ENCODE peak calls at places on chromosomes 12 and 14, in five cellular contexts. D is A549, B is K562, R is H1, S is HepG2. C is an unnamed sample.

GRCh38 chr12:39902823-39903222 is 203.1 kb downstream of the SLC2A13 start:
- DNase-seq in D (no peak), S (no peak), B (no peak), R (no peak), C (peak)

GRCh38 chr12:94644622-94645021 is 5.7 kb downstream of the TMCC3 start:
- DNase-seq in R (no peak), S (no peak), B (no peak), D (no peak), C (peak)

GRCh38 chr14:64733899-64734298 is 29.7 kb downstream of the PLEKHG3 start:
- DNase-seq in D (no peak), B (no peak), S (no peak), R (no peak), C (no peak)

GRCh38 chr12:116698131-116698495 is 39.8 kb downstream of the SPRING1 start:
- DNase-seq in D (no peak), S (no peak), B (no peak), R (no peak), C (no peak)

GRCh38 chr12:130465626-130466025 is 127.9 kb downstream of the PIWIL1 start:
- DNase-seq in R (no peak), D (no peak), B (no peak), S (no peak), C (no peak)

GRCh38 chr12:119870462-119870861 is 6.7 kb downstream of the CIT start:
- DNase-seq in B (no peak), R (no peak), S (no peak), D (no peak), C (no peak)

GRCh38 chr12:113932411-113933196 is 33.5 kb downstream of the RBM19 start:
- DNase-seq in B (peak), S (peak), R (no peak), D (no peak), C (peak)

GRCh38 chr12:120767071-120768024 is 41.7 kb downstream of the ACADS start:
- DNase-seq in B (no peak), S (no peak), D (no peak), R (no peak), C (no peak)

GRCh38 chr14:87084908-87085307 is 908.1 kb downstream of the GALC start:
- DNase-seq in B (no peak), R (no peak), S (no peak), D (no peak), C (no peak)

GRCh38 chr14:54135804-54136280 is 179.2 kb upstream of the BMP4 start:
- DNase-seq in B (no peak), D (no peak), S (peak), R (no peak), C (no peak)

GRCh38 chr14:31726337-31726736 is 165.1 kb downstream of the NUBPL start:
- DNase-seq in S (no peak), D (no peak), R (no peak), B (no peak), C (no peak)

GRCh38 chr14:79281244-79282199 is 929.8 kb downstream of the DIO2 start:
- DNase-seq in D (no peak), B (no peak), S (no peak), R (peak), C (no peak)

GRCh38 chr14:24063263-24063836 is 8.0 kb upstream of the CPNE6 start:
- DNase-seq in B (no peak), R (no peak), D (no peak), S (no peak), C (no peak)

GRCh38 chr14:54170301-54170700 is 213.7 kb upstream of the BMP4 start:
- DNase-seq in B (no peak), D (no peak), R (no peak), S (no peak), C (no peak)

GRCh38 chr14:61470954-61471279 is 149.5 kb downstream of the PRKCH start:
- DNase-seq in R (no peak), D (no peak), B (no peak), S (no peak), C (no peak)
- H3K4me3 ChIP-seq in R (no peak), D (no peak), B (no peak), S (no peak), C (no peak)

GRCh38 chr12:18754118-18754707 is 16.3 kb downstream of the CAPZA3 start:
- DNase-seq in D (no peak), R (no peak), B (no peak), S (no peak), C (no peak)

GRCh38 chr12:18752947-18753346 is 15.0 kb downstream of the CAPZA3 start:
- DNase-seq in D (no peak), S (no peak), R (no peak), B (no peak), C (no peak)

GRCh38 chr12:18751866-18752265 is 13.9 kb downstream of the CAPZA3 start:
- DNase-seq in D (no peak), S (no peak), R (no peak), B (no peak), C (no peak)

GRCh38 chr12:18752280-18752920 is 14.5 kb downstream of the CAPZA3 start:
- DNase-seq in S (no peak), R (no peak), B (peak), D (no peak), C (no peak)

GRCh38 chr12:18753481-18754117 is 15.7 kb downstream of the CAPZA3 start:
- DNase-seq in D (no peak), R (peak), B (no peak), S (no peak), C (no peak)
- TF ChIP-seq JUN in D (no peak), R (no peak), B (no peak), S (no peak), C (no peak)

DNA sequence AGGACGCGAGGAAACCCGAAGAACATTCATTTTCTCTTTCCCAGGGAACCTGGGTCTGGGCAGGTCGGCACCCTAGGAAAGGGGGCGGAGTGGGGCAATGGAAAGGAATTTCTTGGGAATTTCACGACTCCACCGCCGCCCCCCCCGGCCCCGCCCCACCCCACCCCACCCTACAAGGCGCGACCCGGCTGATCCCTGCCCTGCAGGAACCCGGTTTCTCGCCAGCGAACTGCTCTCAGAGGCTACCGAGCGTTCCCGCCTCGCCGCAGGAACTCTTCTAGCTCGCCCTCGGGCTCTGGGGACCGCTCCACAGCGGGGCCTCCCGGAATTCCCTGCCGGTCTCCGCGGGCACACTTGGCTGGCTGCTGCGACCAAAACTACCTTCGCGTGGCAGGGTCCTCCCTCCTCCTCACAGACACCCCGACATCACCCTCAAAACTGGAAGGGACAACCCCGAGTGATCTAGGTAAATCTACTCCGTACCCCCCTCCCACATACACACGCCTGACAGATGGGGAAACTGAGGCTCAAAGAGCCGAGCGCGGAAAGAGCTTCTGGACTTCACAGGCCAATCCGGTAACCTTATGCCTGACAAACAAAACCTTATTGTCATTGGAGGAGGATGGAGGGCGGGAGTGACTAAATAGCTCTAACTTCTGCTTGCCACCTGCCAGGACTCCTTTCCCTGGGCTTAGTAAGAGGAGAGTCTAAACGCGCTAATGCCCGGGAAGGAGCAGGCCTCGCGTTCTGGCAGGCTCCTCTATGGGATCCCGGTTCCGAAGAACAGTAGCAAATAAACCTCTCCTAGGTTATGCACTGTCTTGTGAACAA is 835 bp upstream of the ACTN1 start:
- DNase-seq in D (peak), B (peak), R (peak), S (no peak), C (peak)
- H3K4me3 ChIP-seq in D (peak), B (peak), R (peak), S (peak), C (peak)

GRCh38 chr14:99519347-99519881 is 38.2 kb downstream of the CCNK start:
- DNase-seq in B (no peak), S (no peak), D (no peak), R (no peak), C (no peak)

GRCh38 chr14:99517046-99517642 is 35.9 kb downstream of the CCNK start:
- DNase-seq in S (no peak), B (no peak), D (no peak), R (no peak), C (no peak)

GRCh38 chr14:99517643-99518381 is 36.6 kb downstream of the CCNK start:
- DNase-seq in R (no peak), D (no peak), S (no peak), B (no peak), C (no peak)

GRCh38 chr14:99519931-99520421 is 38.8 kb downstream of the CCNK start:
- DNase-seq in S (no peak), R (no peak), B (no peak), D (no peak), C (no peak)

GRCh38 chr14:99518441-99519346 is 37.5 kb downstream of the CCNK start:
- DNase-seq in R (peak), D (peak), B (peak), S (peak), C (peak)
- TF ChIP-seq JUN in R (no peak), D (no peak), B (no peak), S (no peak), C (no peak)

DNA sequence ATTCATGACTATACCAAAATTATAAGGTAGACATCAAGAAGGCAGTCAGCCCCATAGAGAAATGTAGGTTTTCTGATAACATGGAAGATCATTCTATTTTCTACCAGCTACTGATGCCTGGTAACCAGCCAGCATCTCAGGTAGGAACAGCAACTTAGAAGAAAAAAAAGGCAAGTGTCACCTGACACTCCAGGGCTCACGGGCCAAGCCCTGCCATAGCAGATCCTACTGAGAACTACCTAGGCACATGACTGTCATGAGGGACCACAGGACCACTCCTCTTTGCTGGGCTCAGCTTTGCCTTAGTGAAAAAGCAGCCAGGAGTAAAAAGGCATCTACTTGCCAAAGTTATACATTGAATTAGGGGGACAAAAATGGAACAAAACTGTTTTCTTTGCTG is 33.4 kb downstream of the CORO1C start:
- DNase-seq in D (no peak), B (no peak), R (no peak), S (no peak), C (no peak)
- H3K4me3 ChIP-seq in D (no peak), B (no peak), R (no peak), S (no peak), C (no peak)

GRCh38 chr12:30846776-30847175 is 79.8 kb upstream of the TSPAN11 start:
- DNase-seq in D (no peak), B (no peak), S (no peak), R (no peak), C (no peak)

GRCh38 chr12:30843211-30843610 is 83.3 kb upstream of the TSPAN11 start:
- DNase-seq in R (no peak), B (no peak), S (no peak), D (no peak), C (no peak)

GRCh38 chr12:30850684-30851083 is 75.9 kb upstream of the TSPAN11 start:
- DNase-seq in R (no peak), D (no peak), B (no peak), S (no peak), C (no peak)

DNA sequence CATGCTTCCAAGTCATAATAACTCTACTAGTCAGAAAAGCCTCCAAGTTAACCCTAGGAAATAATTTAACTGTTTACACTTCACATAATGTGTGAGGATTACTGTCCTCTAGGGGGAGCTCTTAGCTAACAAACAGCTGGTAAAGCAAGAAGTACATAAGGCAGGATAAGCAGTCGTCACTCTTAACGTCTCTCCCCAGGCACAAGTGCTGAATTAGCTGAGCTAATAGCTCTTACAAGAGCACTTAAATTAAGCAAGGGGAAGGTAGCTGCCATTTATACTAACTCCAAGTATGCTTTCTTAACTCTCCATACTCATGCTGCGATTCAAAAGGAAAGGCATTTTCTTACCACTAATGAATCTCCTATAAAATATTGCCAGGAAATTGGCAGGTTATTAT is 79.3 kb upstream of the TSPAN11 start:
- DNase-seq in S (peak), B (no peak), D (no peak), R (no peak), C (peak)
- TF ChIP-seq JUN in S (no peak), B (no peak), D (no peak), R (no peak), C (no peak)

GRCh38 chr14:22464422-22465142 is 124.4 kb downstream of the DAD1 start:
- DNase-seq in D (no peak), R (no peak), B (no peak), S (no peak), C (no peak)

GRCh38 chr14:22462923-22463322 is 126.1 kb downstream of the DAD1 start:
- DNase-seq in R (no peak), S (no peak), D (no peak), B (no peak), C (no peak)

GRCh38 chr14:22466520-22466919 is 122.5 kb downstream of the DAD1 start:
- DNase-seq in S (no peak), R (no peak), B (no peak), D (no peak), C (no peak)

GRCh38 chr14:22465201-22465835 is 123.7 kb downstream of the DAD1 start:
- DNase-seq in D (no peak), R (no peak), S (no peak), B (no peak), C (no peak)

DNA sequence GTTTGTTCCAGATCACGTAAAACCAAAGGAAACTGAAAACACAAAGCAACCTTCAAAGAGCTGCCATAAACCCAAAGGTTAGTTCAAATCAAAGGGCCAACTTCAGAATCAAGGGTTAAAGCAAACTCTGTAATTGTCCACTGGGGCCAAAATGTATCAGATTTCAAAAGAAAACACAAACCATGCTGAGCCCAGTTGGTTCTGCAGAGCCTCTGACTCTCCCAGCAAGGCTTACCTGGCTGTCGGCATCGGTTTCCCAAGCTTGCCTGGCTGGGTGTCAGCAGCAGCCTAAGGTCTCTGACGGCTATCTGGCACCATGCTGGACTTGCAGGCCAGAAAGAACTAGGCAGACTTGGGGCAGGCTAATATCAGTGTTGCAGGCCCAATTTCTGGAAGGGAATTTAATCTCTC is 125.3 kb downstream of the DAD1 start:
- DNase-seq in S (peak), R (no peak), B (no peak), D (no peak), C (no peak)
- H3K4me3 ChIP-seq in S (no peak), R (no peak), B (no peak), D (no peak), C (no peak)

GRCh38 chr14:93708800-93709199 is 79.5 kb downstream of the PRIMA1 start:
- DNase-seq in R (no peak), B (no peak), D (no peak), S (no peak), C (no peak)
- TF ChIP-seq JUN in R (no peak), B (no peak), D (no peak), S (no peak), C (no peak)

DNA sequence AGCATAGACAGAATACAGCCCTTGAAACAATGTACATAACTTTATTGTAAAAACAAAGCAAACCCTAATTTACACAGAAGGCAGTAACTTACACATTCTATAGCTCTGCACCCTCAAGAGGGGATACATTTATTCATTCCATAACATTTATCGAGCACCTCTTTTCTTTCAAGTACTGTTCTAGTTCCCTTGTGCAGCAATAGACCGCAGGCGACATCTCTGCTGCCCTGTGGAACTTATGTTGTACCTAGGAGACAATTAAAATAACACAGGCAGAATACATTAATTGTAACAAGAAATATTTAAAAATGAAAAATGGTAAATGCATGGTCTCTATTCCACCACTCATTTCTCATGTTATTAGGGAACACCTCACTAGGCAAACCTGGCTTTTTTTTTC is 1.4 kb upstream of the ARHGDIB start:
- DNase-seq in R (no peak), S (no peak), B (no peak), D (no peak), C (no peak)
- H3K4me3 ChIP-seq in R (no peak), S (no peak), B (no peak), D (no peak), C (no peak)

DNA sequence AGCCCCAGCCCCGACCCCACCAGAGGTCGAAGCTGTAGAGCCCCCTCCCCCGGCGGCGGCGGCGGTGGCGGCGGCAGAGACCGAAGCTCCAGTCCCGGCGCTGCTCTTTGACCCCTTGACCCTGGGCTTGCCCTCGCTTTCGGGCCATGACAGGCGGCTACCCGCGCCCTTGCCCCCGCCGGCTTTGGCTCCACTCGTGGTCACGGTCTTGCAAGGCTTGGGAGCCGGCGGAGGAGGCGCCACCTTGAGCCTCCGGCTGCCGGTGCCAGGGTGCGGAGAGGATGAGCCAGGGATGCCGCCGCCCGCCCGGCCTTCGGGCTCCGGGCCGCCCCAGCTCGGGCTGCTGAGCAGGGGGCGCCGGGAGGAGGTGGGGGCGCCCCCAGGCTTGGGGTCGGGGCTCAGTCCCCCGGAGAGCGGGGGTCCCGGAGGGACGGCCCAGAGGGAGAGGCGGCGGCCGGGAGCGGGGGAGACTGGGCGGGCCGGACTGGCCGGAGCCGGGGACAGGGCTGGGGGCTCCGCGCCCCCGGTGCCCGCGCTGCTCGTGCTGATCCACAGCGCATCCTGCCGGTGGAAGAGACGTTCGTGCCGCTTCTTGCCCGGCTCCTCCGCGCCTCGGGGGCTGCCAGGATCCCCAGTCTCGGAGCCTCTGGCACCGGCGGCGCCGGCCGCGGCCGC is 938 bp downstream of the AGAP2 start:
- DNase-seq in D (no peak), S (no peak), R (peak), B (no peak), C (no peak)
- TF ChIP-seq JUN in D (no peak), S (no peak), R (no peak), B (no peak), C (no peak)

C was measured in endothelial cell of umbilical vein.